ENCODE peak calls at places on chromosomes 13 and 19, in eight cellular contexts. One of them, this sample, is unnamed. For H3K4me1, the result is how much of the 10 kb centered on the place peaks cover.

GRCh38 chr13:108115739-108116138 is 99.6 kb downstream of the LIG4 start:
- DNase-seq in CD8-positive, alpha-beta memory T cell: no peak
- DNase-seq in fibroblast of lung: no peak
- DNase-seq in lung: no peak
- DNase-seq in stomach: no peak
- DNase-seq in neural progenitor cell: no peak
- DNase-seq in mucosa of descending colon: no peak
- DNase-seq in CD8-positive, alpha-beta T cell: no peak
- DNase-seq in this sample: no peak

GRCh38 chr13:114148521-114148855 is 16.1 kb upstream of the RASA3 start:
- DNase-seq in CD8-positive, alpha-beta T cell: peak
- DNase-seq in mucosa of descending colon: peak
- DNase-seq in lung: no peak
- DNase-seq in stomach: peak
- DNase-seq in CD8-positive, alpha-beta memory T cell: peak
- DNase-seq in fibroblast of lung: no peak
- DNase-seq in neural progenitor cell: no peak
- DNase-seq in this sample: no peak

GRCh38 chr19:45768644-45769053 is 403 bp downstream of the SIX5 start:
- DNase-seq in CD8-positive, alpha-beta T cell: no peak
- DNase-seq in stomach: peak
- DNase-seq in neural progenitor cell: peak
- DNase-seq in CD8-positive, alpha-beta memory T cell: no peak
- DNase-seq in mucosa of descending colon: peak
- DNase-seq in fibroblast of lung: peak
- DNase-seq in lung: no peak
- DNase-seq in this sample: peak

GRCh38 chr19:48190288-48191284 is 20.1 kb downstream of the ZSWIM9 start:
- DNase-seq in neural progenitor cell: peak
- DNase-seq in fibroblast of lung: peak
- DNase-seq in lung: peak
- DNase-seq in CD8-positive, alpha-beta T cell: peak
- DNase-seq in mucosa of descending colon: no peak
- DNase-seq in stomach: peak
- DNase-seq in CD8-positive, alpha-beta memory T cell: peak
- DNase-seq in this sample: no peak

GRCh38 chr19:18503971-18504885 is 17.6 kb downstream of the ELL start:
- DNase-seq in stomach: peak
- DNase-seq in fibroblast of lung: no peak
- DNase-seq in neural progenitor cell: no peak
- DNase-seq in lung: no peak
- DNase-seq in CD8-positive, alpha-beta T cell: no peak
- DNase-seq in mucosa of descending colon: peak
- DNase-seq in CD8-positive, alpha-beta memory T cell: no peak
- DNase-seq in this sample: no peak

GRCh38 chr13:65881561-65882155 is 1348.5 kb downstream of the PCDH9 start:
- DNase-seq in stomach: no peak
- DNase-seq in lung: no peak
- DNase-seq in neural progenitor cell: no peak
- DNase-seq in mucosa of descending colon: no peak
- DNase-seq in CD8-positive, alpha-beta memory T cell: no peak
- DNase-seq in CD8-positive, alpha-beta T cell: no peak
- DNase-seq in fibroblast of lung: no peak
- DNase-seq in this sample: no peak

GRCh38 chr13:106847049-106847448 is 279.1 kb upstream of the ARGLU1 start:
- DNase-seq in stomach: no peak
- DNase-seq in neural progenitor cell: no peak
- DNase-seq in mucosa of descending colon: no peak
- DNase-seq in fibroblast of lung: no peak
- DNase-seq in CD8-positive, alpha-beta memory T cell: no peak
- DNase-seq in CD8-positive, alpha-beta T cell: no peak
- DNase-seq in lung: no peak
- DNase-seq in this sample: no peak

GRCh38 chr13:39506559-39507390 is 96.2 kb downstream of the LHFPL6 start:
- DNase-seq in neural progenitor cell: no peak
- DNase-seq in mucosa of descending colon: no peak
- DNase-seq in lung: no peak
- DNase-seq in CD8-positive, alpha-beta memory T cell: no peak
- DNase-seq in fibroblast of lung: peak
- DNase-seq in stomach: no peak
- DNase-seq in CD8-positive, alpha-beta T cell: no peak
- DNase-seq in this sample: peak

GRCh38 chr13:108962652-108963051 is 333.2 kb downstream of the MYO16 start:
- DNase-seq in neural progenitor cell: no peak
- DNase-seq in mucosa of descending colon: no peak
- DNase-seq in stomach: no peak
- DNase-seq in CD8-positive, alpha-beta memory T cell: no peak
- DNase-seq in lung: no peak
- DNase-seq in CD8-positive, alpha-beta T cell: no peak
- DNase-seq in fibroblast of lung: no peak
- DNase-seq in this sample: no peak

GRCh38 chr13:53110614-53111013 is 82.0 kb downstream of the OLFM4 start:
- DNase-seq in fibroblast of lung: no peak
- DNase-seq in mucosa of descending colon: no peak
- DNase-seq in CD8-positive, alpha-beta T cell: no peak
- DNase-seq in lung: no peak
- DNase-seq in CD8-positive, alpha-beta memory T cell: no peak
- DNase-seq in neural progenitor cell: no peak
- DNase-seq in stomach: no peak
- DNase-seq in this sample: no peak

GRCh38 chr19:58350001-58350801 is 3.1 kb downstream of the A1BG start:
- DNase-seq in CD8-positive, alpha-beta memory T cell: no peak
- DNase-seq in mucosa of descending colon: no peak
- DNase-seq in fibroblast of lung: no peak
- DNase-seq in CD8-positive, alpha-beta T cell: no peak
- DNase-seq in neural progenitor cell: no peak
- DNase-seq in stomach: no peak
- DNase-seq in lung: no peak
- DNase-seq in this sample: no peak

GRCh38 chr19:4328243-4328990 is 10.2 kb downstream of the STAP2 start:
- DNase-seq in mucosa of descending colon: peak
- DNase-seq in lung: peak
- DNase-seq in fibroblast of lung: peak
- DNase-seq in CD8-positive, alpha-beta T cell: peak
- DNase-seq in neural progenitor cell: peak
- DNase-seq in stomach: peak
- DNase-seq in CD8-positive, alpha-beta memory T cell: peak
- DNase-seq in this sample: peak

GRCh38 chr19:1258161-1258492 is 9.7 kb downstream of the MIDN start:
- DNase-seq in CD8-positive, alpha-beta memory T cell: no peak
- DNase-seq in mucosa of descending colon: no peak
- DNase-seq in stomach: no peak
- DNase-seq in lung: no peak
- DNase-seq in CD8-positive, alpha-beta T cell: no peak
- DNase-seq in fibroblast of lung: no peak
- DNase-seq in neural progenitor cell: no peak
- DNase-seq in this sample: no peak
- H3K4me1 ChIP-seq in CD8-positive, alpha-beta memory T cell: half or more
- H3K4me1 ChIP-seq in mucosa of descending colon: half or more
- H3K4me1 ChIP-seq in stomach: half or more
- H3K4me1 ChIP-seq in lung: half or more
- H3K4me1 ChIP-seq in CD8-positive, alpha-beta T cell: half or more
- H3K4me1 ChIP-seq in fibroblast of lung: half or more
- H3K4me1 ChIP-seq in neural progenitor cell: under half
- H3K4me1 ChIP-seq in this sample: half or more

DNA sequence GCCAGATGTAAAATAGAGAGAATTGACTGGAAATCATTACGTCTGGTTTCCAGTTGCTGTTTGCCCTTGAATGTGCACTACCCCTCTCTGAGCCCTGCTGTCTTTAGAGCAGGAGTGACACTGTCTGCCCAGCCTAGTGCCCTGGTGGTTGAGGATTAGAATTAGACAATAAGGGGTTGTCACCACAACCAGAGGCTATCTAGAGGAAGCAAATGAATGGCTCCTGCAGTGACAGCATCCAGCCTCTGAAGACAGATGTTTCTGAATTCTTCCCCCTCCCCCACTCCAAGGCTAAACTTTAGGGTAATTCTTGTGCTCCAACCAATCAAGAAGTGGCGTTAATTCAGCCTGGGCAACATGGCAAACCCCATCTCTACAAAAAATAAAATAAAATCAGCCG is 2.0 kb downstream of the RAB8A start:
- DNase-seq in CD8-positive, alpha-beta memory T cell: no peak
- DNase-seq in mucosa of descending colon: no peak
- DNase-seq in CD8-positive, alpha-beta T cell: no peak
- DNase-seq in fibroblast of lung: no peak
- DNase-seq in lung: no peak
- DNase-seq in neural progenitor cell: no peak
- DNase-seq in stomach: no peak
- DNase-seq in this sample: no peak
- H3K4me1 ChIP-seq in CD8-positive, alpha-beta memory T cell: under half
- H3K4me1 ChIP-seq in mucosa of descending colon: under half
- H3K4me1 ChIP-seq in CD8-positive, alpha-beta T cell: under half
- H3K4me1 ChIP-seq in fibroblast of lung: under half
- H3K4me1 ChIP-seq in lung: under half
- H3K4me1 ChIP-seq in neural progenitor cell: under half
- H3K4me1 ChIP-seq in stomach: half or more
- H3K4me1 ChIP-seq in this sample: under half

GRCh38 chr19:6066661-6067646 is 43.3 kb downstream of the RFX2 start:
- DNase-seq in CD8-positive, alpha-beta memory T cell: no peak
- DNase-seq in neural progenitor cell: peak
- DNase-seq in lung: peak
- DNase-seq in mucosa of descending colon: peak
- DNase-seq in stomach: peak
- DNase-seq in fibroblast of lung: peak
- DNase-seq in CD8-positive, alpha-beta T cell: no peak
- DNase-seq in this sample: peak

GRCh38 chr19:6064016-6064702 is 46.1 kb downstream of the RFX2 start:
- DNase-seq in neural progenitor cell: no peak
- DNase-seq in stomach: no peak
- DNase-seq in lung: no peak
- DNase-seq in mucosa of descending colon: no peak
- DNase-seq in CD8-positive, alpha-beta T cell: no peak
- DNase-seq in CD8-positive, alpha-beta memory T cell: no peak
- DNase-seq in fibroblast of lung: peak
- DNase-seq in this sample: no peak

GRCh38 chr19:6064703-6065073 is 45.6 kb downstream of the RFX2 start:
- DNase-seq in mucosa of descending colon: no peak
- DNase-seq in lung: no peak
- DNase-seq in CD8-positive, alpha-beta T cell: no peak
- DNase-seq in neural progenitor cell: no peak
- DNase-seq in fibroblast of lung: no peak
- DNase-seq in CD8-positive, alpha-beta memory T cell: no peak
- DNase-seq in stomach: no peak
- DNase-seq in this sample: no peak

GRCh38 chr19:6067975-6068374 is 42.3 kb downstream of the RFX2 start:
- DNase-seq in stomach: no peak
- DNase-seq in CD8-positive, alpha-beta T cell: no peak
- DNase-seq in fibroblast of lung: no peak
- DNase-seq in neural progenitor cell: no peak
- DNase-seq in lung: no peak
- DNase-seq in mucosa of descending colon: no peak
- DNase-seq in CD8-positive, alpha-beta memory T cell: no peak
- DNase-seq in this sample: no peak

DNA sequence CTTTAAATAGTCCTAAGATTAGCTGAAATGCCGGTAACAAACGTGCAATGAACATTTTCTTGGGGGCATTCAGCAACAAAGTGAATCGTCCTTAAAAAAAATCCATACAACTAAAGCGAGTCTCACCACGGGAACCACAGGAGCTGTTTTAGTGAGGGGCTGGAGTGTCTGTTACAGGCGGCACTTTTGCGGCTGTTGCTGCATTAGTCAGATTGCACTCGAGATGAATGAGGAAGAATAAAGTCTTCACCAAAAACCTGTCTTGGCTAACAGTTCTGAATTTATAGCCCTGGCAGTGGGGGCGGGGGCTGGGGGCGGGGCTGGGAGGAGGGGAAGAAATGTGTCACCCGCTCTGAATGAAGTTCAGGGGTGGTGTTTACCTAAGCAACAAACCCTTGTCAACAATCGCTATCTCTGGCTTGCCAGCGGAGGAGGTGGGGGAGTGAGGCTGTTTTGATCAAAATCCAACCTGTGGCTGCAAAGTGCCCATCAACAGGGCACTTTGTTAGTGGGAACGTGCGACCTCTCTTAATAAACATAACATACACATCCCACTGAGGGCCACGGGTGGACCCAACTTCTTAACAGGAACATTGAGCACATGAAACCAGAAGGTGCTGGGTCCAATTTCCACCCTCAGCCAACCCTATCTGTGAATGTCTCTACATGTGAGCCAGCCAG is 44.5 kb downstream of the RFX2 start:
- DNase-seq in neural progenitor cell: no peak
- DNase-seq in CD8-positive, alpha-beta T cell: no peak
- DNase-seq in fibroblast of lung: peak
- DNase-seq in stomach: no peak
- DNase-seq in CD8-positive, alpha-beta memory T cell: peak
- DNase-seq in lung: no peak
- DNase-seq in mucosa of descending colon: peak
- DNase-seq in this sample: no peak
- H3K4me1 ChIP-seq in neural progenitor cell: under half
- H3K4me1 ChIP-seq in CD8-positive, alpha-beta T cell: under half
- H3K4me1 ChIP-seq in fibroblast of lung: under half
- H3K4me1 ChIP-seq in stomach: half or more
- H3K4me1 ChIP-seq in CD8-positive, alpha-beta memory T cell: under half
- H3K4me1 ChIP-seq in lung: under half
- H3K4me1 ChIP-seq in mucosa of descending colon: under half
- H3K4me1 ChIP-seq in this sample: half or more

GRCh38 chr19:3216874-3217273 is 7.6 kb upstream of the CELF5 start:
- DNase-seq in fibroblast of lung: no peak
- DNase-seq in CD8-positive, alpha-beta T cell: no peak
- DNase-seq in mucosa of descending colon: no peak
- DNase-seq in neural progenitor cell: no peak
- DNase-seq in CD8-positive, alpha-beta memory T cell: no peak
- DNase-seq in stomach: no peak
- DNase-seq in lung: no peak
- DNase-seq in this sample: no peak

GRCh38 chr19:3208317-3209207 is 15.9 kb upstream of the CELF5 start:
- DNase-seq in stomach: no peak
- DNase-seq in CD8-positive, alpha-beta memory T cell: no peak
- DNase-seq in lung: no peak
- DNase-seq in CD8-positive, alpha-beta T cell: no peak
- DNase-seq in mucosa of descending colon: no peak
- DNase-seq in neural progenitor cell: no peak
- DNase-seq in fibroblast of lung: no peak
- DNase-seq in this sample: no peak

GRCh38 chr19:3211191-3211590 is 13.3 kb upstream of the CELF5 start:
- DNase-seq in CD8-positive, alpha-beta T cell: no peak
- DNase-seq in neural progenitor cell: no peak
- DNase-seq in fibroblast of lung: no peak
- DNase-seq in lung: no peak
- DNase-seq in mucosa of descending colon: no peak
- DNase-seq in CD8-positive, alpha-beta memory T cell: no peak
- DNase-seq in stomach: no peak
- DNase-seq in this sample: no peak

GRCh38 chr19:3210347-3211017 is 14.0 kb upstream of the CELF5 start:
- DNase-seq in neural progenitor cell: peak
- DNase-seq in CD8-positive, alpha-beta T cell: peak
- DNase-seq in stomach: peak
- DNase-seq in fibroblast of lung: no peak
- DNase-seq in CD8-positive, alpha-beta memory T cell: peak
- DNase-seq in lung: peak
- DNase-seq in mucosa of descending colon: peak
- DNase-seq in this sample: peak

DNA sequence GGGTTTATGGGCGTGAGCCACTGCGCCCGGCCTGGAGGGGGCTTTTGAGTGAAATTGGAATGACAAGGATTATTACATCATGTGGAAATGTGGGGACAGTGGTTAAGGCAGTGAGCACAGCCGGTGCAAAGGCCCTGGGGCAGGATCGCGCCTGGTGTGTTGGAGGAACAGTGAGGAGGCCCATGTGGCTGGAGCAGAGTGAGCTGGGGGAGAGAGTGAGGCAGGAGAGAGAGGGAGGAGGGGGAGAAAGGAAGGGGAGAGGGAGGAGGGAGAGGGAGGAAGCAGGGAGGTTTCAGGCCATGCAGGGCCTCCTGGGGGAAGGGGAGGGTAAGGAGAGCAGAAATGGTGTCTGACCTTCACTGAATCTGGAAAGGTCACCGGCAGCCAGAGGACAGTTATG is 11.3 kb upstream of the CELF5 start:
- DNase-seq in stomach: no peak
- DNase-seq in CD8-positive, alpha-beta memory T cell: no peak
- DNase-seq in lung: no peak
- DNase-seq in mucosa of descending colon: no peak
- DNase-seq in CD8-positive, alpha-beta T cell: no peak
- DNase-seq in fibroblast of lung: no peak
- DNase-seq in neural progenitor cell: no peak
- DNase-seq in this sample: no peak
- H3K4me1 ChIP-seq in stomach: under half
- H3K4me1 ChIP-seq in CD8-positive, alpha-beta memory T cell: under half
- H3K4me1 ChIP-seq in lung: under half
- H3K4me1 ChIP-seq in mucosa of descending colon: under half
- H3K4me1 ChIP-seq in CD8-positive, alpha-beta T cell: under half
- H3K4me1 ChIP-seq in fibroblast of lung: under half
- H3K4me1 ChIP-seq in neural progenitor cell: under half
- H3K4me1 ChIP-seq in this sample: under half